ENCODE peak calls at places on chromosome 10, in five cellular contexts. T is LNCaP clone FGC; J is effector memory CD4-positive, alpha-beta T cell; I is GM23338; B is SJSA1. U is an unnamed sample.

GRCh38 chr10:44195120-44196007 is 189.5 kb downstream of the CXCL12 start:
- DNase-seq in T (peak), J (no peak), I (no peak), B (peak), U (peak)

GRCh38 chr10:78605800-78606350 is 462.9 kb upstream of the ZMIZ1 start:
- DNase-seq in T (no peak), J (no peak), I (no peak), B (no peak), U (peak)

GRCh38 chr10:11284291-11285085 is 266.8 kb downstream of the CELF2 start:
- DNase-seq in T (no peak), J (no peak), I (no peak), B (no peak), U (no peak)

GRCh38 chr10:127034790-127035189 is 129.6 kb downstream of the DOCK1 start:
- DNase-seq in T (no peak), J (no peak), I (no peak), B (no peak), U (no peak)

GRCh38 chr10:97002670-97003069 is 170.6 kb downstream of the LCOR start:
- DNase-seq in T (no peak), J (no peak), I (no peak), B (no peak), U (no peak)

GRCh38 chr10:69180525-69181204 is 631 bp downstream of the SUPV3L1 start:
- DNase-seq in T (no peak), J (peak), I (peak), B (peak), U (no peak)

GRCh38 chr10:127890935-127891334 is 1.8 kb downstream of the CLRN3 start:
- DNase-seq in T (no peak), J (no peak), I (no peak), B (no peak), U (no peak)

GRCh38 chr10:62049815-62050626 is 148.5 kb downstream of the ARID5B start:
- DNase-seq in T (no peak), J (no peak), I (no peak), B (no peak), U (no peak)

GRCh38 chr10:25130911-25131310 is 43.9 kb upstream of the GPR158 start:
- DNase-seq in T (no peak), J (no peak), I (no peak), B (no peak), U (no peak)

GRCh38 chr10:31582365-31583052 is 263.5 kb downstream of the ZEB1 start:
- DNase-seq in T (no peak), J (no peak), I (peak), B (no peak), U (no peak)

GRCh38 chr10:50393784-50394183 is 142.5 kb upstream of the ASAH2 start:
- DNase-seq in T (no peak), J (no peak), I (no peak), B (no peak), U (no peak)
- H3K4me3 ChIP-seq in T (no peak), J (no peak), I (no peak), B (no peak), U (no peak)

GRCh38 chr10:132417957-132418441 is 21.0 kb downstream of the PWWP2B start:
- DNase-seq in T (no peak), J (no peak), I (no peak), B (no peak), U (no peak)

GRCh38 chr10:132417249-132417878 is 20.4 kb downstream of the PWWP2B start:
- DNase-seq in T (no peak), J (no peak), I (no peak), B (no peak), U (no peak)

GRCh38 chr10:132419631-132420468 is 22.9 kb downstream of the PWWP2B start:
- DNase-seq in T (no peak), J (no peak), I (no peak), B (no peak), U (no peak)

GRCh38 chr10:132420469-132421376 is 23.7 kb downstream of the PWWP2B start:
- DNase-seq in T (peak), J (no peak), I (no peak), B (no peak), U (no peak)

DNA sequence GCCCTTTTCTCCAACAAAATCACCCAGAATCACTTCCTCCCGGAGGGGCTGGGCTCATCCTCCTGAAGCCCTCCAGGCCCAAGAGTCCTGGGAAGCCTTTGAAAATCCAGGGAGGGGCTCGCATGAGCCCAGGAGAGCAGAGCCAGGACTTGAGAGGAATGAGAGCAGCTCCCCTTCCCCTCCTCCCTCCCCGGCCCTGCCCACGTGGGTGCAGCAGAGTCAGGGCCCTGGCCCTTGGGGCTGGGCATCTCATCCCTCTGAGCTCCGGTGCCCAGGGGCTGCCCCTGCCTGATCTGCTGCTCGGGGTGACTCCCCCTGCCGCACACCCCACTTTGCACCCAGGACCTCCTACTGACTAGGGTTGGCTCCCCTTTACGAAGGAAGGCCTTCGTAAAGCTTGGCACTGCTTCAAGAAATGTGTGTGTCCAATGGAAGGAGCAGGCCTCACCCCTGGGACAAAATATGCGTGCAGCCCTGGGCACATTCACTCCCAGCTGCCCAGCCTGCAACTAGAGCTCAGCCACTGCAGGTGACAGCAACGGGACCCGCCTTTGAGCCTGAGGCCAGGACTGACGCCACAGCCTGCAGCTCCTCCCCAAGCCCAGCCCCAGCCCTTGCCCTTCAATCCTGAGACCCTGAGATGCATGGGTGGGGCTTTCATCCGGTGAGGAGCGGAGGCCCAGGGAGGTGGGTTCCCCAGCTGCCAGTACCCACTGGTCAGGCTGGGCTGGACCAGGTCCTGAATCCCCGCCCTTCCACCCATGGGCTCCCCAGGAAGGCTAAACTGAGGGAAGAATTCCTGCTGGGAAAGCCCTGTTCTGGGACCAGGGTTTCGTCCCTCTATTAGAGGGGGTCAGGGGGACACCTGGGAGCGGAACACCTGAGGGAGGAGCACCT is 21.8 kb downstream of the PWWP2B start:
- DNase-seq in T (peak), J (no peak), I (peak), B (no peak), U (no peak)
- H3K4me3 ChIP-seq in T (peak), J (no peak), I (peak), B (no peak), U (no peak)

DNA sequence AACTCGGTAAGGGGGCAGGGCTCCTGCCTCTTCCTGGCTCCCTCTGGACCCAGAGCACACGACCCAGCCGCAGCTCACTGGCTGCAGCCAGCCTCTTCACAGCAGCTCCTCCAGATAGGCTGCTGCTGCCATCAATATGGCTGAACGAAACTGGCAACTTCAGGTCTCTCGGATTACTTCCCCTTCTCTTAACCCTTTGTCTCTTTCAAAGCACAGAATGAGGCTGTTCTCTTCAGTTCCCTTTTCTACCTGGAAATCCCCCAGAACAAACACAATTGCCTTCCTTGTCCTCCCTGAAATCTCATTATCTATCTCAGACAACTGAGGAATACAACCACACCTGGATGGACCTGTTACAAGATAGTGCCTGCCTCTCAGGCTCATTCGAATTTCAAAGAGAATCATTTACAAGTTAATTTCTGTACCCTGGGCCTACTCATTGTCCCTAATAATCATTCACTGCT is 193.4 kb upstream of the MBL2 start:
- DNase-seq in T (no peak), J (no peak), I (peak), B (no peak), U (no peak)
- H3K4me3 ChIP-seq in T (no peak), J (no peak), I (no peak), B (no peak), U (no peak)

GRCh38 chr10:48655426-48656240 is 29.0 kb upstream of the WDFY4 start:
- DNase-seq in T (peak), J (no peak), I (peak), B (peak), U (no peak)
- H3K4me3 ChIP-seq in T (peak), J (peak), I (peak), B (peak), U (peak)

GRCh38 chr10:73246783-73247508 is at the start of gene DNAJC9:
- DNase-seq in T (peak), J (peak), I (peak), B (peak), U (peak)

GRCh38 chr10:73247509-73248258 is 629 bp upstream of the DNAJC9 start:
- DNase-seq in T (no peak), J (no peak), I (peak), B (no peak), U (no peak)

GRCh38 chr10:73244866-73245477 is 2.1 kb downstream of the DNAJC9 start:
- DNase-seq in T (no peak), J (no peak), I (no peak), B (no peak), U (peak)

GRCh38 chr10:73246322-73246782 is 703 bp downstream of the DNAJC9 start:
- DNase-seq in T (no peak), J (no peak), I (no peak), B (no peak), U (no peak)

DNA sequence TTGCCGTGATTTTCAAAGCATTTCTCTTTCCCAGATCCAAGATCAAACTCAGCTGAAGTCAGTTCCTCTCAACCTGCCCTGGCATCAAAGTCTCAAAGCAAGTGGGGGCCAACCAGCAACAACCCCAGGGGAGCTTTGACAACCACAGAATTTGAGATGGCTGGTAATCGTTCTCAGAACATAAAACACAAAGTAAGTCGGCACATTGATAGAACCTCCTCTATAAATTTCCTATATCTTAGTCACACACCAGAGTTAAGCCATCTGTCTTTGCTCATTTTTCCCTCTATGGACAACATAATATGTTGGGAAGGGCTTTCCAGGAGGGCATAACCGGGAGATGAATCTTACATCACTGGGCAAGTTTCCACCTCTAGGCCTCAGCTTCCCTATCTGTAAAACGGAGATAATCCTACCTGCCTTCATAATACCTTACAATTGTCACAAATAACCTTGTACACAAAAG is 1.2 kb upstream of the DNAJC9 start:
- DNase-seq in T (no peak), J (no peak), I (no peak), B (no peak), U (no peak)
- H3K4me3 ChIP-seq in T (no peak), J (no peak), I (peak), B (no peak), U (no peak)

GRCh38 chr10:95275726-95276366 is 15.0 kb downstream of the PDLIM1 start:
- DNase-seq in T (no peak), J (no peak), I (no peak), B (no peak), U (no peak)
- H3K4me3 ChIP-seq in T (no peak), J (no peak), I (no peak), B (no peak), U (no peak)